ENCODE peak calls at places on chromosomes 6 and 20, in ten cellular contexts. H, O, N, K, R, B, J, M, Y and Z are unnamed samples. For H3K27me3, the result is how much of the 10 kb centered on the place peaks cover.

GRCh38 chr20:56595746-56596478 is 33.2 kb upstream of the TFAP2C start:
- DNase-seq in H (no peak), Y (no peak), J (no peak), B (no peak), O (peak), N (no peak), K (no peak), M (no peak), R (no peak), Z (no peak)

GRCh38 chr20:63534427-63534830 is 2.7 kb downstream of the PTK6 start:
- DNase-seq in H (no peak), Y (no peak), B (peak), N (no peak), K (no peak), M (no peak), R (no peak), O (no peak), J (no peak), Z (no peak)

GRCh38 chr6:37056439-37057127 is 51.1 kb downstream of the FGD2 start:
- DNase-seq in R (no peak), K (no peak), Y (no peak), N (no peak), O (peak), H (no peak), M (no peak), J (peak), B (no peak), Z (peak)

GRCh38 chr20:46562373-46563169 is 12.1 kb upstream of the OCSTAMP start:
- DNase-seq in B (peak), O (peak), K (peak), H (peak), N (peak), R (no peak), M (no peak), Y (peak), J (peak), Z (peak)

GRCh38 chr6:152378154-152378553 is 259.0 kb downstream of the SYNE1 start:
- DNase-seq in N (no peak), H (no peak), Y (no peak), M (no peak), O (no peak), B (no peak), J (peak), R (no peak), K (no peak), Z (no peak)

GRCh38 chr6:132693478-132693877 is 20.4 kb downstream of the VNN1 start:
- DNase-seq in J (no peak), R (no peak), K (no peak), N (no peak), B (no peak), H (no peak), O (no peak), Y (no peak), M (no peak), Z (no peak)

GRCh38 chr6:156174026-156174880 is 602.9 kb upstream of the ARID1B start:
- DNase-seq in H (no peak), R (no peak), Y (no peak), O (no peak), J (no peak), M (no peak), N (no peak), B (no peak), K (no peak), Z (no peak)

GRCh38 chr6:109139109-109139508 is 43.8 kb downstream of the CEP57L1 start:
- DNase-seq in B (no peak), H (no peak), R (no peak), J (peak), Y (no peak), K (no peak), O (no peak), M (no peak), N (no peak), Z (no peak)

GRCh38 chr6:57265755-57266221 is 43.7 kb upstream of the RAB23 start:
- DNase-seq in O (no peak), H (no peak), Y (no peak), K (no peak), B (no peak), M (no peak), J (no peak), R (no peak), N (no peak), Z (no peak)

GRCh38 chr20:38863024-38863851 is 57.7 kb downstream of the PPP1R16B start:
- DNase-seq in H (peak), M (no peak), N (no peak), R (no peak), B (no peak), K (no peak), J (no peak), Y (no peak), O (no peak), Z (no peak)

GRCh38 chr6:120774275-120774674 is 560.0 kb downstream of the TBC1D32 start:
- DNase-seq in B (no peak), R (no peak), H (no peak), M (no peak), Y (no peak), K (no peak), O (no peak), N (no peak), J (no peak), Z (no peak)

GRCh38 chr6:33172307-33173227 is 19.7 kb downstream of the COL11A2 start:
- DNase-seq in M (peak), N (no peak), Y (no peak), K (peak), R (no peak), J (peak), O (peak), B (no peak), H (no peak), Z (no peak)

GRCh38 chr6:92716638-92717037 is 702.7 kb downstream of the EPHA7 start:
- DNase-seq in J (no peak), Y (no peak), N (no peak), R (no peak), B (no peak), H (no peak), K (no peak), M (no peak), O (no peak), Z (no peak)

GRCh38 chr20:25222461-25223178 is 25.3 kb upstream of the PYGB start:
- DNase-seq in N (no peak), H (no peak), Y (no peak), O (no peak), K (peak), J (no peak), B (no peak), M (peak), R (peak), Z (no peak)

GRCh38 chr6:52231411-52232127 is 12.7 kb downstream of the IL17F start:
- DNase-seq in O (no peak), N (no peak), B (no peak), Y (no peak), K (no peak), R (no peak), J (no peak), M (no peak), H (no peak), Z (no peak)

GRCh38 chr20:63054695-63055240 is 48.0 kb upstream of the BHLHE23 start:
- DNase-seq in Y (no peak), K (no peak), H (no peak), M (peak), J (no peak), O (no peak), B (no peak), R (no peak), N (no peak), Z (peak)

GRCh38 chr20:50146732-50147662 is 6.5 kb downstream of the PEDS1 start:
- DNase-seq in N (no peak), M (peak), R (peak), K (peak), H (peak), J (no peak), Y (no peak), O (peak), B (no peak), Z (no peak)

GRCh38 chr6:52417675-52418111 is 2.4 kb upstream of the EFHC1 start:
- DNase-seq in K (peak), B (no peak), N (no peak), J (peak), Y (no peak), H (no peak), R (no peak), M (no peak), O (no peak), Z (no peak)

GRCh38 chr6:46963626-46964025 is 41.9 kb upstream of the ADGRF5 start:
- DNase-seq in B (no peak), O (no peak), N (no peak), H (no peak), K (no peak), M (no peak), R (no peak), Y (no peak), J (no peak), Z (no peak)

GRCh38 chr6:9848094-9848493 is 566.8 kb downstream of the TFAP2A start:
- DNase-seq in M (no peak), H (no peak), Y (no peak), R (no peak), O (no peak), K (no peak), J (no peak), N (no peak), B (no peak), Z (no peak)

GRCh38 chr20:57620274-57620990 is at the start of gene ZBP1:
- DNase-seq in K (no peak), R (no peak), Y (no peak), J (no peak), H (peak), N (no peak), O (no peak), M (peak), B (no peak), Z (no peak)
- TF ChIP-seq POLR2AphosphoS5 in K (no peak), R (no peak), Y (no peak), J (no peak), H (no peak), N (no peak), O (no peak), M (peak), B (no peak), Z (no peak)

GRCh38 chr20:14332796-14333345 is 4.5 kb downstream of the FLRT3 start:
- DNase-seq in K (no peak), N (no peak), R (no peak), O (no peak), J (no peak), H (no peak), Y (no peak), M (no peak), B (no peak), Z (no peak)

GRCh38 chr20:14333734-14334133 is 3.7 kb downstream of the FLRT3 start:
- DNase-seq in J (no peak), H (no peak), N (no peak), O (no peak), M (no peak), Y (no peak), R (no peak), B (no peak), K (no peak), Z (no peak)

GRCh38 chr20:14335122-14335521 is 2.3 kb downstream of the FLRT3 start:
- DNase-seq in O (no peak), K (no peak), J (no peak), B (no peak), M (no peak), R (no peak), Y (no peak), H (no peak), N (no peak), Z (no peak)

GRCh38 chr20:14336667-14337066 is 745 bp downstream of the FLRT3 start:
- DNase-seq in N (no peak), M (no peak), J (peak), H (no peak), R (no peak), O (peak), B (no peak), Y (no peak), K (no peak), Z (no peak)

DNA sequence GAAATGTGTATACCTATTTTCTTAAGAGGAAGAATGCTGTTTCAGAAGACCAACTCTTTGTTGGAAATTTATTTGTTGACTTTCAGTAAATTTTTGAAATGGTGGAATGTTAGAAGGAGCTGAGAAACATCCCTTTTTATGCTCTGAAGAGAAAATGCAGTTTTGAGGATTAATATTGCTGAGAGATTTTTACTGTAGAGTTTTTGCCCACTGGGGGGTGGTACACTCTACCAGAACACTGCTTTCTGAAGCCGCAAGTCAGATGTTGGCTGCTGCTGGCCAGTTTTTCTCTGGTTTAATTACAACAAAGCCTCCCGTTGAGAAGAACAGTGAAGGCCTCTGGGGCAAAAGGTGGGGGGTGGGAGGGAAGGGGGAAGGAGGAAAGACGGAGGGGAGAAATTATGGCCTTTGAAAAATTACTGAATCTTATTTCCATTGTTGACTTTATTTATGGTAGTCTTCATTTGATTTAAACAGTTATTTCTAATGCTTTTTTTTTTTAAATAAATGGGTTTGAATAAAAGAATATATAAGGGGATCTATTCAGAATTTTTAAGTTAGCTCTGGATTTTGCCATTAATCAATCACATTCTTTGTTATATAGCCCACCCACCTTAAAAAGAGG is 3.0 kb downstream of the FLRT3 start:
- DNase-seq in K (no peak), M (no peak), J (peak), O (peak), Y (no peak), B (peak), H (no peak), N (no peak), R (no peak), Z (peak)
- H3K4me3 ChIP-seq in K (no peak), M (no peak), J (no peak), O (no peak), Y (no peak), B (no peak), H (peak), N (no peak), R (no peak), Z (peak)

DNA sequence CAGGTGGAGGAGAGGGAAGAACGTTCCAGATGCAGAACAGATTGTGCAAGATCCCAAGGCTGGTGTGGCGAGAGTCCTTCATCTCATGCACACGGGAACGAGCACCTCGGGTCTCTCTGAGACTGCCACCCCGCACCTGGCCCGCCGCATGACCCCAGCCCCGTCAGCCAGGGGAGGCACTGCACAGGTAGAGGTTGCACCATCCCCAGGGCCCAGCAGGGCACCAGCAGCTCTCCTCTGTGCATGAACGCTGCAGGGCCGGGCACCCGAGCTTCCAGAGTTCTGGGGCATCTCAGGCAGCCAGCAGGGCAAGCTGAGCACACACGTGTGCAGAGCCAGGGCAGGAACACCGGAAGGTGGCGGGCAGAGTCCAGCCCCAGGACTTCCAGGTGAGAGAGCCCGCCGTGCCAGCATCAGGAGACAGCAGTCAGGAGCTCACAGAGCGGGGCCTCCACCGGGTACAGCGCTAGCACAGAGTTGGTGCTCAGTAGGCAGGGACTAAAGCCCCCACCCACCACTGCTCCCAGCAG is 193.2 kb downstream of the TAF4 start:
- DNase-seq in H (no peak), R (peak), K (no peak), M (no peak), J (no peak), Y (no peak), O (no peak), B (no peak), N (no peak), Z (no peak)
- H3K27me3 ChIP-seq in H (under half), R (under half), K (under half), M (under half), J (under half), Y (under half), O (under half), B (under half), N (under half), Z (under half)

DNA sequence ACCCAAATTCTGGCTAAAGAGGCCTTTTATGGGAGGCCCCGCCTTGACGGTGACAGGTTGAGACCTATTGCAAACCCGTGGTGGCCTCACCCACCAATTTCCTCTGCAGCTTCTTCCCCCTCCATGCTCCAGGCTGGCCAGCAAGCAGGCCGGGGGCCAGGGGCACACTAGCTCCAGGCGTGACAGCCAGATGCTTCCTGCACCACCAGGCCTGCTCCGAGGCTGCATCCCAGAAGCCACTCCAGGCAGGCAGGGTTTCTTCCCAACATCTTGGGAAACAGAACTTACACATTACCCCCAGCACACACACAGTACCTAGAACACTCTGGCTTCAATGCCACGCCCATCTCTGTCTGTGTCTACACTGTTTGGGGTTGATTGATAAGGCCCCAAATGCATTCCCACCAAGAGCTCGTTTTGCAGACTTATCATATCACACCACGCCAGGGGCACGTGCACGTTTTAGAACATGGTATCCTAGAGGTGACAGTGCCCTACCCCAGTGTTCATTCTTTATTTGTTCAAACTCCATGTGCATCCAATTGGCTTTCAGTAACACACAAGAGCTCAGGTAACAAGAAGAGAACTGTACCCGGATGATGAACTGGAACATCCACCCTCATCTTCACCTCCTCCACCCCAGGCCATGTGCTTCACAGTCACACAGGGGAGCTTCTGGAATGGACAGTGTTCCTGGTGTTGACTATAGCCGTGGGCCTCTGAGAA is 221.4 kb upstream of the RREB1 start:
- DNase-seq in O (no peak), J (no peak), N (no peak), M (peak), Y (no peak), R (no peak), K (peak), H (peak), B (no peak), Z (no peak)
- TF ChIP-seq POLR2AphosphoS5 in O (no peak), J (no peak), N (no peak), M (peak), Y (no peak), R (no peak), K (peak), H (no peak), B (no peak), Z (no peak)

GRCh38 chr20:61965606-61966491 is 99.8 kb downstream of the TAF4 start:
- DNase-seq in R (no peak), B (peak), N (no peak), Y (no peak), K (peak), H (no peak), M (peak), O (peak), J (peak), Z (peak)
- H3K4me3 ChIP-seq in R (no peak), B (no peak), N (no peak), Y (no peak), K (no peak), H (no peak), M (no peak), O (peak), J (no peak), Z (no peak)

GRCh38 chr20:44768854-44769480 is 23.3 kb downstream of the KCNK15 start:
- DNase-seq in M (no peak), B (no peak), Y (no peak), K (no peak), N (no peak), R (no peak), H (no peak), J (no peak), O (no peak), Z (no peak)

GRCh38 chr20:44769481-44769863 is 23.8 kb downstream of the KCNK15 start:
- DNase-seq in R (no peak), M (peak), O (no peak), J (no peak), Y (no peak), N (no peak), H (no peak), K (no peak), B (no peak), Z (no peak)

GRCh38 chr20:44772636-44773035 is 27.0 kb downstream of the KCNK15 start:
- DNase-seq in O (no peak), K (no peak), B (no peak), J (no peak), M (no peak), R (peak), Y (no peak), H (no peak), N (no peak), Z (no peak)

GRCh38 chr20:44771172-44771535 is 25.5 kb downstream of the KCNK15 start:
- DNase-seq in Y (no peak), O (no peak), K (no peak), H (no peak), R (peak), B (no peak), J (no peak), N (no peak), M (peak), Z (no peak)

GRCh38 chr20:44770480-44771171 is 25.0 kb downstream of the KCNK15 start:
- DNase-seq in R (no peak), M (peak), K (no peak), B (no peak), H (no peak), Y (no peak), O (no peak), N (no peak), J (no peak), Z (no peak)
- H3K27me3 ChIP-seq in R (under half), M (under half), K (under half), B (under half), H (under half), Y (under half), O (under half), N (under half), J (under half), Z (under half)

GRCh38 chr20:44196278-44196677 is 9.3 kb upstream of the JPH2 start:
- DNase-seq in Y (no peak), J (no peak), R (no peak), N (no peak), B (no peak), K (peak), H (no peak), M (no peak), O (no peak), Z (no peak)
- TF ChIP-seq POLR2AphosphoS5 in Y (no peak), J (no peak), R (no peak), N (no peak), B (no peak), K (no peak), H (no peak), M (no peak), O (no peak), Z (no peak)

GRCh38 chr20:1861996-1862664 is 33.1 kb upstream of the SIRPA start:
- DNase-seq in B (no peak), Y (no peak), M (no peak), R (no peak), N (no peak), H (no peak), K (no peak), J (no peak), O (peak), Z (no peak)

GRCh38 chr20:1863296-1863695 is 31.9 kb upstream of the SIRPA start:
- DNase-seq in B (no peak), O (no peak), H (no peak), Y (no peak), K (no peak), J (no peak), R (no peak), N (no peak), M (no peak), Z (no peak)

GRCh38 chr20:1862665-1863059 is 32.5 kb upstream of the SIRPA start:
- DNase-seq in J (no peak), R (no peak), Y (no peak), M (no peak), H (no peak), O (no peak), B (no peak), N (no peak), K (no peak), Z (no peak)

GRCh38 chr20:1860446-1860845 is 34.8 kb upstream of the SIRPA start:
- DNase-seq in R (no peak), J (no peak), O (no peak), B (no peak), M (no peak), H (no peak), Y (no peak), K (no peak), N (no peak), Z (no peak)

DNA sequence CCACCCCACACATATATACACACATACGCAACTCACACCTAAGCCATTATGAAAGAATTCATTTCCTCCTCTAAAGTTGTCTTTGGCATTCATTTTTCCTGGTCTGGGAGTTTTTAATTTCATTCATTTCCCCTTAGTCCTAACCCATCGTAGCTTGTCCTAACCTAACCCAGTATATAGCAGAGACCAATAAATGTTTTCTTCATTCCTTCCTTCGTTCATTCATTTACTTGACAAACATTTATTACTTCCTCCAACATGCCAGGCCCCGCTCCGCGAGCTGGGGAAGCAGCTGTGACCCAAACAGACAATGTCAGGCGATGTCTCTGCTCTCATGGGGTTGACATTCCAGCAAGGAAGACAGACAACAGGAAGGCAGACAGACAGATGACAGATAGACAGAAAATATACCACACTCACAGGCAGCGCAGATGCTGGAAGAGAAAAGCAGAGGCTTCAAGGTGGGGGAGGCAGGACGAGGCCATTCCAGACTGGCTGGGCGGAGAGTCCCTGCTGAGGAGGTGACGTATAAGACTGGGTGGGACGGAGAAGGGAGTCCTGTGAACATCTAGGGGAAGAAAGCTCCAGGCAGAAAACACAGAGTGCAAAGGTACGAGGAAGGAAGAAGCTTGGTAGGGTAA is 33.7 kb upstream of the SIRPA start:
- DNase-seq in M (no peak), K (no peak), O (no peak), J (no peak), H (peak), Y (no peak), N (no peak), B (no peak), R (no peak), Z (no peak)
- H3K4me3 ChIP-seq in M (no peak), K (no peak), O (no peak), J (no peak), H (no peak), Y (no peak), N (no peak), B (no peak), R (no peak), Z (no peak)